ENCODE peak calls at places on chromosomes 16 and 17, in five cellular contexts. G is HCT116, K is upper lobe of right lung, D is GM23338, Z is fibroblast of lung. W is an unnamed sample.
A peak's percentile ranks its signal among the peaks of the same experiment; 100 is the strongest.

GRCh38 chr16:10667239-10667638 is 27.5 kb downstream of the TEKT5 start:
- DNase-seq in G (no peak), K (no peak), D (no peak), Z (no peak), W (no peak)

GRCh38 chr16:11251525-11252481 is 4.2 kb downstream of the SOCS1 start:
- DNase-seq in G (no peak), K (no peak), D (no peak), Z (peak; percentile 85), W (no peak)

GRCh38 chr17:82524540-82524939 is 5.0 kb downstream of the FOXK2 start:
- DNase-seq in G (no peak), K (no peak), D (no peak), Z (no peak), W (no peak)

GRCh38 chr16:17301593-17302135 is 169.1 kb downstream of the XYLT1 start:
- DNase-seq in G (no peak), K (no peak), D (no peak), Z (no peak), W (no peak)

GRCh38 chr17:38334480-38335364 is 9.0 kb downstream of the GPR179 start:
- DNase-seq in G (no peak), K (no peak), D (no peak), Z (no peak), W (no peak)

GRCh38 chr16:35908152-35908551 is 2448.7 kb downstream of the TP53TG3F start:
- DNase-seq in G (no peak), K (no peak), D (no peak), Z (no peak), W (no peak)

GRCh38 chr16:81632392-81633146 is 146.5 kb upstream of the PLCG2 start:
- DNase-seq in G (peak; percentile 93), K (no peak), D (no peak), Z (peak; percentile 89), W (no peak)

GRCh38 chr16:80577485-80578280 is 36.9 kb downstream of the DYNLRB2 start:
- DNase-seq in G (no peak), K (no peak), D (no peak), Z (no peak), W (no peak)

GRCh38 chr17:43768382-43768781 is 9.8 kb upstream of the SOST start:
- DNase-seq in G (no peak), K (peak; percentile 79), D (no peak), Z (no peak), W (peak; percentile 75)

GRCh38 chr17:58338907-58339774 is 10.5 kb upstream of the TSPOAP1 start:
- DNase-seq in G (no peak), K (peak; percentile 85), D (peak; percentile 74), Z (peak; percentile 70), W (peak; percentile 60)

GRCh38 chr16:78489072-78489471 is 389.6 kb downstream of the WWOX start:
- DNase-seq in G (no peak), K (no peak), D (no peak), Z (no peak), W (no peak)

GRCh38 chr17:45241315-45242011 is 19.8 kb downstream of the FMNL1 start:
- DNase-seq in G (no peak), K (peak; percentile 85), D (peak; percentile 64), Z (no peak), W (no peak)

GRCh38 chr17:50893183-50893993 is 27.2 kb upstream of the TOB1 start:
- DNase-seq in G (peak; percentile 71), K (no peak), D (no peak), Z (peak; percentile 60), W (no peak)

GRCh38 chr17:8126306-8127066 is 2.6 kb upstream of the HES7 start:
- DNase-seq in G (no peak), K (peak; percentile 74), D (peak; percentile 69), Z (peak; percentile 61), W (no peak)

GRCh38 chr16:2038359-2039285 is 9.0 kb downstream of the NTHL1 start:
- DNase-seq in G (no peak), K (no peak), D (no peak), Z (peak; percentile 47), W (peak; percentile 58)

GRCh38 chr16:2042171-2042570 is 5.5 kb downstream of the NTHL1 start:
- DNase-seq in G (no peak), K (peak; percentile 93), D (no peak), Z (no peak), W (peak; percentile 78)

GRCh38 chr16:2040450-2041105 is 7.1 kb downstream of the NTHL1 start:
- DNase-seq in G (no peak), K (no peak), D (no peak), Z (no peak), W (no peak)

GRCh38 chr16:2039286-2040030 is 8.2 kb downstream of the NTHL1 start:
- DNase-seq in G (no peak), K (peak; percentile 83), D (no peak), Z (peak; percentile 93), W (peak; percentile 91)

GRCh38 chr16:2040031-2040430 is 7.6 kb downstream of the NTHL1 start:
- DNase-seq in G (no peak), K (no peak), D (no peak), Z (no peak), W (no peak)
- H3K4me1 ChIP-seq in G (peaks cover 5% of the 10 kb centered on the region), K (peaks cover 95% of the 10 kb centered on the region), D (no peaks in the 10 kb centered on the region), Z (peaks cover 46% of the 10 kb centered on the region), W (peaks cover 100% of the 10 kb centered on the region)

DNA sequence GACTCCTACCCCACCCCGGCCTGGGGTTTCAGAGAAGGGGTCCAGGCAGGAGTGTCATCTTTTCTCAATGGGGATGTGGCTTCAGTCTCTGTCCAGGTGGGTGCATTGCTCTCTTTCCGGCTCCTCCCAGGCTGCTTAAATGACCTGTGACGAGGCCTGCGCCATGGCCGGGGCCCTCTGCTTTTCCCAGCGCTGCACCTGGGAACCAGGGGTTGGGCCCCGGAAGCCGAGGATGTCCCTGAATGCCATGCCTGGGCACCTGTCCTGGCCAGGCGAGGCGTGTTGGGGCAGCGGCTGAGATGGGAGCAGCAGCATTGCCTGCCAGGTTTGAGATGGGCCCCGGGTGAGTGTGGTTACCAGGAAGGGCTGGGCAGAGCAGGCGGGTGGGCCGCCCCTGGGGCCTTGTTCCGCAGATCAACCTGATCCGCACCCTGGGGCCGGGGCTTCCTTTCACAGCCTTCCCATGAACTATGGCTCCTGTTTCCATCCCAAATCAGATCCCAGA is 147.4 kb downstream of the SEC14L1 start:
- DNase-seq in G (no peak), K (no peak), D (peak; percentile 26), Z (no peak), W (no peak)
- H3K4me3 ChIP-seq in G (peak overlapping the region; percentile 52), K (no peak overlapping the region), D (no peak overlapping the region), Z (no peak overlapping the region), W (no peak overlapping the region)

DNA sequence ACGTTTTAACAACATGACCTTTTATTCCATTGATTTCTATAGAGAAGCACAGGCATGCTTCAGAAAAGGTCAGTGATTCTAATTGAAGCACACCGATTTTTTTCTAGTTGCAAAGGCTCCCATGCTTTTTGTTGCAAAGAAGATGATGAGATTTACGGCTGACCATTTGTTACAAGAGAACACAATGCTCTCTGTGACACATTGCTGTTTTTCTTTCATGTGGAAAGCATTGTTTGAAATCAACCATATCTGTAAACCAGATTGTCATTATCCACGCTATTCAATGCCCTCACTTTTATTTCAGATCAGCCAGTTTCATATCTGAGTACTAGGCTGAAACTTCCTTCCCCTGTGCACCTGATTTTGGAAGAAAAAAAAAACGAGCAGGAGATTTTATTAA is 99.9 kb downstream of the NLK start:
- DNase-seq in G (no peak), K (no peak), D (no peak), Z (no peak), W (no peak)
- H3K27ac ChIP-seq in G (no peak overlapping the region), K (no peak overlapping the region), D (no peak overlapping the region), Z (no peak overlapping the region), W (peak overlapping the region; percentile 59)

GRCh38 chr16:57624044-57624688 is 4.3 kb upstream of the ADGRG1 start:
- DNase-seq in G (no peak), K (no peak), D (no peak), Z (no peak), W (no peak)
- H3K4me1 ChIP-seq in G (peaks cover 66% of the 10 kb centered on the region), K (peaks cover 19% of the 10 kb centered on the region), D (peaks cover 5% of the 10 kb centered on the region), Z (peaks cover 21% of the 10 kb centered on the region), W (peaks cover 37% of the 10 kb centered on the region)

DNA sequence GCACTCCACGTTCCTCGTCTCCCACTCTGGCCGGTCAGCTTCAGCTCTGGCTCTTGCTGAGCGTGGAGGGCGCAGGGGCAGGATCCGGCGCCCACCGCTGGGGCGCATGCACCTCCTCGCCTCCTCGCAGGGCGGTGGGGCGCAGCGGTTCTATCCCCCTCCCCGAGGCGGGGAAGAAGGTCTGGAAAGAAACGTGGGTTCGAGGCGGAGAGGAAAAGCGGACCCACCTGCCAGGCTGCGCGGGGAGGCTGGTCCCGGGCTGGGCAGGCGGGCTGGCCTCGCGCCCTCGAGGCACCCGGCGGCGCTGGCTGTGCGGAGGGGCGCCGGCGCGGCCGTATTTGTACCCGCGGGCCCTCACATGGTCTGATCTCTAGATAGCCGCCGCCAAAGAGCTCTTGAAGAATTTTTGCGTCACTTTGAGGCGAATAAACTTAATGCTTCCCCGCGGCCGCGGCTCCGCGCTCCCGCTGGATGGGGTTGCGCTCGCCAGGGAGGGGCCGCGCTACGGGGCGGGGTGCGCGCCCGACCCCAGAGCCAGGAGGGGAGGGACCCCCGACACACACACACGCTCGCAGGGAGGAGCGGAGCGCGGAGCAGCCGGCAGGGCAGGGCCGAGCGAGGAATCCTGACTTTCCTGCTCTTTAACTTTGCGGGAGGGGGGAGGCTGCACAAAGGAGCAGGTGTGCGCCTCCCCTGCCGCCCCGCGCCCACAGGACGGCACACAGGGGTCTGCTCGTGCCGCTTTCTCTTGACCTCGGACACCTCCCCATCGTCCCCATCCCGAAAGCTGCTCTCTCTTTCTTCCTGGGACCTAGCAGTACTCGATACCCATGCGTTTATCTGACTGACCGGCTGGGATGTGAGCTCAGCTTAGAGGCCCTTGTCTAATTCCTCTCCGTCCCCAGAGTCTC is at the start of gene SLC6A4:
- DNase-seq in G (no peak), K (no peak), D (peak; percentile 72), Z (peak; percentile 16), W (no peak)
- H3K4me3 ChIP-seq in G (no peak within 1 kb of the TSS), K (peak within 1 kb of the TSS; percentile 42), D (peak within 1 kb of the TSS; percentile 63), Z (peak within 1 kb of the TSS; percentile 56), W (peak within 1 kb of the TSS; percentile 64)

GRCh38 chr17:60304502-60304901 is 87.4 kb downstream of the USP32 start:
- DNase-seq in G (no peak), K (no peak), D (no peak), Z (no peak), W (no peak)
- H3K27ac ChIP-seq in G (no peak overlapping the region), K (no peak overlapping the region), D (no peak overlapping the region), Z (no peak overlapping the region), W (no peak overlapping the region)

DNA sequence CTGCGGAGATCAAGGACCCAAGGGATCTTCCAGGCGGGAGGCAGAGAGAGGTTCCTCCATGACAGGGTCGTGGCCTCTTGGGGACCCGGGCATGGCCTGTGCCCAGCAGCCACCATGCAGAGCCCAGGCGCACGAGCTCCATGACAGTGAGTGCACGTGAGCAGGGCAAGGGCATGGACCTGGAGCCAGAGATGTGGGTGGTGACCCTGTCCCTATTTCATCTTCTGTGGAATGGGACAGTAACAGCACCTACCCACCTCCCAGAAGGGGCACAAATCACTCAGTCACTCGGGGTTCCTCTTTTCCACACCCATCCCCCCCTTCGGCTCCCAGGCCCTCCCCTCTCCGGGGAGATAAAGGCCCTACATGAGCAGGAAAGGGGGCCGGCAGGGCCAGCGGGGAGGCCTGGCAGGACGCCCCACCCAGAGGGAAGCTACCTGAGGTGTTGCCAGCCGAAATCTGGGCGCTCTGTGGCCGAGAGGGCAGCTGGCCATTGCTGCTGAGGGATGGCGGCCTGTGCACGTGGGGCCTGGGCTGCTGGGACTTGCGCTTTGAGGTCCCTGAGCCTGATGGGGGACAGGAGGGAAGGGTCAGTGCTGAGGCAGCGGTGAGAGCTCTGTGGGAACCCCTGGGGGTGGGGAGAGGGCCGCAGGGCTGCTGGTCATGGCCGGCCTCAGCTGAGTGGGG is 10.4 kb downstream of the UBALD2 start:
- DNase-seq in G (no peak), K (no peak), D (no peak), Z (no peak), W (no peak)
- H3K4me1 ChIP-seq in G (no peaks in the 10 kb centered on the region), K (peaks cover 44% of the 10 kb centered on the region), D (peaks cover 10% of the 10 kb centered on the region), Z (peaks cover 4% of the 10 kb centered on the region), W (peaks cover 42% of the 10 kb centered on the region)

W was measured in left ventricle myocardium inferior.